ENCODE peak calls at places on chromosomes 2 and 18, in five cellular contexts. One of them, this sample, is unnamed.

GRCh38 chr18:46953195-46953594 is 35.8 kb downstream of the KATNAL2 start:
- DNase-seq in small intestine: no peak
- DNase-seq in HCT116: no peak
- DNase-seq in activated T-cell treated with anti-CD3 and anti-CD28 coated beads for 1 hour: no peak
- DNase-seq in endothelial cell: no peak
- DNase-seq in this sample: no peak

GRCh38 chr2:45510701-45511420 is 100.2 kb downstream of the SRBD1 start:
- DNase-seq in small intestine: no peak
- DNase-seq in HCT116: no peak
- DNase-seq in activated T-cell treated with anti-CD3 and anti-CD28 coated beads for 1 hour: no peak
- DNase-seq in endothelial cell: no peak
- DNase-seq in this sample: no peak

GRCh38 chr2:77192811-77193289 is 329.3 kb downstream of the LRRTM4 start:
- DNase-seq in small intestine: no peak
- DNase-seq in HCT116: no peak
- DNase-seq in activated T-cell treated with anti-CD3 and anti-CD28 coated beads for 1 hour: no peak
- DNase-seq in endothelial cell: no peak
- DNase-seq in this sample: no peak

GRCh38 chr2:47457268-47457667 is 54.3 kb downstream of the MSH2 start:
- DNase-seq in small intestine: no peak
- DNase-seq in HCT116: no peak
- DNase-seq in activated T-cell treated with anti-CD3 and anti-CD28 coated beads for 1 hour: no peak
- DNase-seq in endothelial cell: no peak
- DNase-seq in this sample: no peak

GRCh38 chr18:78402966-78403365 is 576.7 kb upstream of the SALL3 start:
- DNase-seq in small intestine: peak
- DNase-seq in HCT116: no peak
- DNase-seq in activated T-cell treated with anti-CD3 and anti-CD28 coated beads for 1 hour: no peak
- DNase-seq in endothelial cell: no peak
- DNase-seq in this sample: no peak

GRCh38 chr2:216589779-216590178 is 43.4 kb upstream of the IGFBP2 start:
- DNase-seq in small intestine: no peak
- DNase-seq in HCT116: no peak
- DNase-seq in activated T-cell treated with anti-CD3 and anti-CD28 coated beads for 1 hour: no peak
- DNase-seq in endothelial cell: no peak
- DNase-seq in this sample: no peak

GRCh38 chr2:56266761-56267411 is 83.1 kb downstream of the CCDC85A start:
- DNase-seq in small intestine: no peak
- DNase-seq in HCT116: no peak
- DNase-seq in activated T-cell treated with anti-CD3 and anti-CD28 coated beads for 1 hour: no peak
- DNase-seq in endothelial cell: no peak
- DNase-seq in this sample: no peak

GRCh38 chr2:9392895-9393757 is 30.2 kb downstream of the ITGB1BP1 start:
- DNase-seq in small intestine: no peak
- DNase-seq in HCT116: no peak
- DNase-seq in activated T-cell treated with anti-CD3 and anti-CD28 coated beads for 1 hour: no peak
- DNase-seq in endothelial cell: peak
- DNase-seq in this sample: no peak

GRCh38 chr2:218043701-218044109 is 25.3 kb upstream of the RUFY4 start:
- DNase-seq in small intestine: no peak
- DNase-seq in HCT116: no peak
- DNase-seq in activated T-cell treated with anti-CD3 and anti-CD28 coated beads for 1 hour: no peak
- DNase-seq in endothelial cell: no peak
- DNase-seq in this sample: no peak

GRCh38 chr2:237996041-237996593 is 29.3 kb downstream of the UBE2F start:
- DNase-seq in small intestine: no peak
- DNase-seq in HCT116: no peak
- DNase-seq in activated T-cell treated with anti-CD3 and anti-CD28 coated beads for 1 hour: no peak
- DNase-seq in endothelial cell: no peak
- DNase-seq in this sample: no peak

GRCh38 chr2:32824415-32824814 is 122.3 kb upstream of the LTBP1 start:
- DNase-seq in small intestine: no peak
- DNase-seq in HCT116: no peak
- DNase-seq in activated T-cell treated with anti-CD3 and anti-CD28 coated beads for 1 hour: no peak
- DNase-seq in endothelial cell: no peak
- DNase-seq in this sample: no peak

GRCh38 chr2:85753525-85754312 is at the start of gene ATOH8:
- DNase-seq in small intestine: no peak
- DNase-seq in HCT116: no peak
- DNase-seq in activated T-cell treated with anti-CD3 and anti-CD28 coated beads for 1 hour: no peak
- DNase-seq in endothelial cell: peak
- DNase-seq in this sample: peak

GRCh38 chr2:20439193-20439475 is 7.7 kb upstream of the RHOB start:
- DNase-seq in small intestine: no peak
- DNase-seq in HCT116: no peak
- DNase-seq in activated T-cell treated with anti-CD3 and anti-CD28 coated beads for 1 hour: no peak
- DNase-seq in endothelial cell: no peak
- DNase-seq in this sample: no peak

GRCh38 chr2:38244306-38244705 is 132.8 kb downstream of the ATL2 start:
- DNase-seq in small intestine: no peak
- DNase-seq in HCT116: no peak
- DNase-seq in activated T-cell treated with anti-CD3 and anti-CD28 coated beads for 1 hour: no peak
- DNase-seq in endothelial cell: no peak
- DNase-seq in this sample: no peak

GRCh38 chr2:176518823-176519222 is 249.6 kb downstream of the MTX2 start:
- DNase-seq in small intestine: no peak
- DNase-seq in HCT116: no peak
- DNase-seq in activated T-cell treated with anti-CD3 and anti-CD28 coated beads for 1 hour: no peak
- DNase-seq in endothelial cell: peak
- DNase-seq in this sample: no peak

GRCh38 chr2:6757215-6757614 is 108.5 kb downstream of the CMPK2 start:
- DNase-seq in small intestine: no peak
- DNase-seq in HCT116: no peak
- DNase-seq in activated T-cell treated with anti-CD3 and anti-CD28 coated beads for 1 hour: no peak
- DNase-seq in endothelial cell: no peak
- DNase-seq in this sample: no peak